ENCODE peak calls at places on chromosomes 3 and 15, in eight cellular contexts. J is erythroblast, L is tibial nerve, G is HCT116, S is heart left ventricle, P is uterus, Q is adrenal gland, T is body of pancreas. Y is an unnamed sample.

GRCh38 chr15:42137461-42138261 is 18.8 kb downstream of the PLA2G4F start:
- DNase-seq in S (no peak), Q (peak), G (peak), L (no peak), T (peak), P (no peak), J (peak), Y (no peak)

GRCh38 chr3:98596902-98597500 is 3.6 kb upstream of the CPOX start:
- DNase-seq in L (no peak), J (peak), G (peak), T (no peak), S (no peak), Q (no peak), P (no peak), Y (no peak)

GRCh38 chr3:41690766-41691563 is 270.9 kb downstream of the ULK4 start:
- DNase-seq in G (no peak), J (no peak), T (no peak), S (no peak), L (no peak), P (no peak), Q (no peak), Y (no peak)

GRCh38 chr3:152650177-152650576 is 184.8 kb upstream of the P2RY1 start:
- DNase-seq in T (peak), Q (no peak), P (no peak), J (no peak), G (no peak), L (peak), S (no peak), Y (no peak)

GRCh38 chr3:64743166-64743565 is 55.4 kb upstream of the ADAMTS9 start:
- DNase-seq in T (no peak), G (no peak), Q (no peak), J (no peak), L (no peak), S (no peak), P (no peak), Y (no peak)

GRCh38 chr3:195895900-195896360 is 12.4 kb downstream of the TNK2 start:
- DNase-seq in S (peak), T (peak), L (peak), G (no peak), J (peak), Q (peak), P (peak), Y (no peak)

GRCh38 chr15:60408438-60409105 is 10.8 kb upstream of the ANXA2 start:
- DNase-seq in Q (no peak), L (no peak), S (no peak), G (no peak), J (no peak), P (no peak), T (no peak), Y (no peak)

GRCh38 chr15:95296626-95297025 is 1033.9 kb upstream of the NR2F2 start:
- DNase-seq in P (no peak), S (no peak), T (no peak), L (no peak), Q (no peak), G (no peak), J (no peak), Y (no peak)

GRCh38 chr3:159892801-159893200 is 95.8 kb upstream of the IL12A start:
- DNase-seq in G (no peak), J (no peak), T (no peak), L (no peak), Q (no peak), P (no peak), S (no peak), Y (no peak)

GRCh38 chr3:192918275-192918588 is 576 bp upstream of the MB21D2 start:
- DNase-seq in G (no peak), Q (no peak), T (no peak), P (no peak), S (no peak), L (no peak), J (no peak), Y (no peak)

GRCh38 chr3:171192176-171192854 is 165.8 kb upstream of the SLC2A2 start:
- DNase-seq in T (no peak), S (no peak), J (peak), Q (no peak), L (no peak), P (no peak), G (peak), Y (no peak)

GRCh38 chr15:76056931-76057330 is 2.9 kb upstream of the TMEM266 start:
- DNase-seq in G (no peak), L (no peak), P (no peak), Q (no peak), J (no peak), S (no peak), T (no peak), Y (no peak)

GRCh38 chr3:37964716-37965115 is 25.9 kb upstream of the VILL start:
- DNase-seq in T (no peak), L (no peak), S (no peak), P (no peak), Q (no peak), G (no peak), J (no peak), Y (no peak)
- TF ChIP-seq POLR2A in T (peak), L (no peak), S (no peak), P (no peak), Q (no peak), G (no peak), J (no peak), Y (no peak)

DNA sequence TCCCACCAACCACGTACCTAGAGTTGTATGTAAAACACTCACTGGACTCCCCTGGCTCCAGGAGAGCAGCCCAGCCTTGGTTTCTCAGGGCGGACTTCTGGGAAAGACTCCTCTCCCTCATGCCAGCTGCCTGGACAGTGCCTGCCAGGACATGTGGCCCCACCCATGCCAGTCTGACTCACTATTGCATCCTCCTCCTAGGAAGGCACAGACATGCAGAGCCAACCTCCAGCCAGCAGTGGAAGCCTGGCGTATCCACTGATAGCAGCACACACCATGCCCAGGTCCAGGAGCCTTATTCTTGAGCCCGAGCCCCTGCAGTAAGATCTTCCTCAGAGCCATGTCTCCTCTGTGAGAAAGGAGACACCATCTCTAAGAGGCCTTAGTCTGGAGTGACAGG is 8.6 kb downstream of the PKM start:
- DNase-seq in G (no peak), J (no peak), L (no peak), S (peak), T (no peak), Q (peak), P (no peak), Y (no peak)
- TF ChIP-seq POLR2A in G (no peak), J (no peak), L (no peak), S (no peak), T (no peak), Q (peak), P (no peak), Y (no peak)

DNA sequence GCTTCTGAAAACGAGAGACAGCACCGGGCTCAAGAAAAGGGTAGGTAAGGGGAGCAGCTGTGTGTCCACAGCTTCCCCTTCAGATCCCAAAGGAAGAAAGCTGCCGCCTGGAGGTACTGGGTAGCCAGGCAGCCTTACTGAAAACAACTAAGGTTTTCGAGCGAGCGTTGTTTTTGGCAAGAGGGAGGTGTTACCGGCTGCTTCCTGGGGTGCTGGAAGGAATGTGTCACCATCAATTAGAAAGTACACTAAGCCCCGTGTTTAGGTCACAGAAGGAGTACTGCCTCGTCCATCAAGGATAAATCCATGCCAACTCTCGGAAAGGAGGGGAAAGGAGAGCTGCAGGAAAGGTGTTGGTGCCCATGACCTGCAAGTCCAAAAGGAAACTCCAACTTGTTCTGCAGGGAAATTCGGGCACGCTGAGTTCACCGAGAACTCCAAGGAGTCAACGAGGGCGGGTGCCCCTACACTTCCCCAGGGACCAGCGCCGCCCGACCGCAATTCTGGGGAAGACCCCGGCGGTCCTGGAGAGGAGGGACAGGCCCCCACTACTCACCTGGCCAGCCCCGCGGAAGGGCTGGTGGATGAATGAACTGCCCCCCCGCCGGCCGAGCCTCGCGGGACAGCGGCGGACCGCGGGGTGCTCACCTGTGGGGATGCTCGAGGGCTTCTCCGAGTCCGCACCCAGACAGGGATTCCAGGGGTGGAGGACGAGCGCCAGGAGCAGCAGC is 586 bp downstream of the PLOD2 start:
- DNase-seq in L (peak), Q (peak), S (peak), J (peak), P (peak), T (peak), G (peak), Y (no peak)
- TF ChIP-seq POLR2A in L (no peak), Q (no peak), S (peak), J (no peak), P (no peak), T (peak), G (no peak), Y (peak)

GRCh38 chr3:13895155-13896105 is 15.6 kb upstream of the WNT7A start:
- DNase-seq in L (peak), P (peak), G (peak), Q (peak), J (peak), T (peak), S (peak), Y (peak)
- TF ChIP-seq POLR2A in L (peak), P (peak), G (no peak), Q (no peak), J (no peak), T (peak), S (peak), Y (peak)